ENCODE peak calls at places on chromosomes 2 and 18, in nine cellular contexts. Z is mammary epithelial cell; O is psoas muscle; U is CD4-positive, CD25-positive, alpha-beta regulatory T cell; C is H9; I is heart right ventricle; G is left ventricle myocardium inferior; R is breast epithelium; H is effector memory CD4-positive, alpha-beta T cell. A is an unnamed sample.
A peak's percentile ranks its signal among the peaks of the same experiment; 100 is the strongest.

GRCh38 chr2:75587954-75588587 is 27.3 kb upstream of the EVA1A start:
- DNase-seq in C (no peak), R (no peak), G (no peak), Z (peak; percentile 57), I (no peak), O (no peak), U (no peak), H (no peak), A (no peak)

GRCh38 chr2:28300489-28300888 is 92.2 kb upstream of the FOSL2 start:
- DNase-seq in O (no peak), G (no peak), H (no peak), Z (no peak), U (no peak), C (no peak), I (no peak), R (no peak), A (no peak)

GRCh38 chr2:180268006-180268405 is 260.9 kb upstream of the CWC22 start:
- DNase-seq in G (no peak), R (no peak), U (no peak), Z (no peak), O (no peak), C (no peak), I (no peak), H (no peak), A (no peak)

GRCh38 chr2:181784556-181784955 is 104.2 kb upstream of the NEUROD1 start:
- DNase-seq in C (no peak), Z (peak; percentile 77), U (no peak), R (no peak), O (no peak), H (no peak), G (no peak), I (no peak), A (no peak)

GRCh38 chr2:102514061-102514785 is 41.2 kb downstream of the SLC9A4 start:
- DNase-seq in H (no peak), R (no peak), U (no peak), I (no peak), C (no peak), Z (peak; percentile 87), O (no peak), G (no peak), A (no peak)

GRCh38 chr2:179486969-179487752 is 222.5 kb upstream of the SESTD1 start:
- DNase-seq in O (no peak), G (no peak), R (no peak), U (no peak), I (no peak), Z (no peak), C (no peak), H (no peak), A (no peak)

GRCh38 chr18:42287047-42287446 is 332.0 kb downstream of the PIK3C3 start:
- DNase-seq in R (no peak), O (no peak), C (no peak), Z (no peak), U (no peak), G (no peak), I (no peak), H (no peak), A (no peak)

GRCh38 chr2:237616373-237617304 is 10.7 kb upstream of the LRRFIP1 start:
- DNase-seq in Z (peak; percentile 12), H (no peak), I (no peak), C (peak; percentile 15), U (no peak), G (no peak), R (no peak), O (no peak), A (no peak)

GRCh38 chr2:10768063-10768507 is 44.5 kb downstream of the PDIA6 start:
- DNase-seq in R (no peak), U (no peak), Z (no peak), I (peak; percentile 60), C (no peak), G (peak; percentile 58), H (no peak), O (no peak), A (no peak)

GRCh38 chr2:74708883-74709282 is 54.8 kb downstream of the SEMA4F start:
- DNase-seq in Z (peak; percentile 80), I (no peak), G (no peak), R (no peak), U (no peak), H (no peak), O (no peak), C (no peak), A (no peak)

GRCh38 chr18:53817976-53818950 is 406.2 kb downstream of the MBD2 start:
- DNase-seq in O (no peak), I (no peak), G (no peak), H (no peak), R (no peak), Z (peak; percentile 2), C (no peak), U (no peak), A (no peak)

GRCh38 chr2:232444409-232445148 is 11.4 kb upstream of the ALPI start:
- DNase-seq in O (peak; percentile 50), I (no peak), R (no peak), Z (peak; percentile 54), G (peak; percentile 17), H (no peak), U (peak; percentile 74), C (peak; percentile 79), A (no peak)

GRCh38 chr2:156826342-156826933 is 390.3 kb downstream of the GPD2 start:
- DNase-seq in R (no peak), G (no peak), O (no peak), U (no peak), Z (peak; percentile 1), I (no peak), H (no peak), C (no peak), A (no peak)

GRCh38 chr18:48028716-48029115 is 98.3 kb upstream of the SMAD2 start:
- DNase-seq in R (peak; percentile 65), G (no peak), O (no peak), H (no peak), I (no peak), Z (peak; percentile 60), U (no peak), C (no peak), A (peak; percentile 49)

GRCh38 chr2:167492486-167492885 is 604.2 kb downstream of the XIRP2 start:
- DNase-seq in R (no peak), H (no peak), I (no peak), U (no peak), G (no peak), Z (no peak), C (no peak), O (no peak), A (no peak)

GRCh38 chr18:9404565-9405060 is 70.0 kb downstream of the TWSG1 start:
- DNase-seq in U (peak; percentile 63), G (no peak), I (no peak), C (no peak), H (no peak), O (no peak), R (no peak), Z (no peak), A (no peak)

GRCh38 chr18:76376668-76377358 is 118.2 kb downstream of the ZNF516 start:
- DNase-seq in O (no peak), Z (no peak), H (no peak), C (no peak), U (peak; percentile 79), G (no peak), R (peak; percentile 49), I (no peak), A (no peak)

GRCh38 chr2:54663424-54664030 is 59.9 kb upstream of the EML6 start:
- DNase-seq in Z (no peak), O (no peak), U (no peak), G (no peak), R (no peak), C (no peak), I (no peak), H (no peak), A (no peak)

GRCh38 chr2:225290723-225291400 is 108.6 kb upstream of the NYAP2 start:
- DNase-seq in C (no peak), R (no peak), H (no peak), O (no peak), G (no peak), U (no peak), Z (no peak), I (no peak), A (no peak)

GRCh38 chr2:203786912-203787311 is 80.5 kb downstream of the CD28 start:
- DNase-seq in G (peak; percentile 29), C (no peak), U (no peak), O (no peak), I (no peak), H (no peak), Z (no peak), R (no peak), A (peak; percentile 53)

GRCh38 chr18:10526211-10526949 is 553 bp downstream of the NAPG start:
- DNase-seq in H (peak; percentile 35), O (peak; percentile 77), I (peak; percentile 75), C (peak; percentile 61), U (peak; percentile 78), R (peak; percentile 61), G (peak; percentile 65), Z (peak; percentile 51), A (peak; percentile 87)

GRCh38 chr2:140085674-140086073 is 1305.5 kb upstream of the NXPH2 start:
- DNase-seq in G (no peak), H (no peak), I (no peak), C (no peak), Z (no peak), U (no peak), R (no peak), O (no peak), A (no peak)

GRCh38 chr2:218404351-218405145 is 4.9 kb downstream of the CTDSP1 start:
- DNase-seq in I (no peak), O (no peak), H (no peak), U (no peak), R (no peak), Z (no peak), C (no peak), G (no peak), A (peak; percentile 74)
- H3K4me1 ChIP-seq in I (peaks cover 56% of the 10 kb centered on the region), O (peaks cover 32% of the 10 kb centered on the region), H (peaks cover 45% of the 10 kb centered on the region), U (peaks cover 66% of the 10 kb centered on the region), R (peaks cover 17% of the 10 kb centered on the region), Z (peaks cover 33% of the 10 kb centered on the region), C (peaks cover 4% of the 10 kb centered on the region), G (peaks cover 78% of the 10 kb centered on the region), A (peaks cover 6% of the 10 kb centered on the region)

GRCh38 chr18:6096747-6097146 is 201.4 kb upstream of the TMEM200C start:
- DNase-seq in R (no peak), H (no peak), G (no peak), Z (no peak), C (no peak), O (no peak), I (no peak), U (no peak), A (no peak)
- H3K9me3 ChIP-seq in R (no peaks in the 10 kb centered on the region), H (no peaks in the 10 kb centered on the region), G (no peaks in the 10 kb centered on the region), Z (peaks cover 11% of the 10 kb centered on the region), C (no peaks in the 10 kb centered on the region), O (no peaks in the 10 kb centered on the region), I (no peaks in the 10 kb centered on the region), U (no peaks in the 10 kb centered on the region), A (no peaks in the 10 kb centered on the region)

GRCh38 chr18:13275075-13275474 is 56.5 kb downstream of the LDLRAD4 start:
- DNase-seq in C (no peak), O (no peak), U (no peak), I (no peak), G (no peak), R (no peak), H (no peak), Z (no peak), A (no peak)
- H3K4me1 ChIP-seq in C (no peaks in the 10 kb centered on the region), O (peaks cover 5% of the 10 kb centered on the region), U (peaks cover 76% of the 10 kb centered on the region), I (peaks cover 29% of the 10 kb centered on the region), G (peaks cover 76% of the 10 kb centered on the region), R (no peaks in the 10 kb centered on the region), H (peaks cover 45% of the 10 kb centered on the region), Z (no peaks in the 10 kb centered on the region), A (peaks cover 18% of the 10 kb centered on the region)

DNA sequence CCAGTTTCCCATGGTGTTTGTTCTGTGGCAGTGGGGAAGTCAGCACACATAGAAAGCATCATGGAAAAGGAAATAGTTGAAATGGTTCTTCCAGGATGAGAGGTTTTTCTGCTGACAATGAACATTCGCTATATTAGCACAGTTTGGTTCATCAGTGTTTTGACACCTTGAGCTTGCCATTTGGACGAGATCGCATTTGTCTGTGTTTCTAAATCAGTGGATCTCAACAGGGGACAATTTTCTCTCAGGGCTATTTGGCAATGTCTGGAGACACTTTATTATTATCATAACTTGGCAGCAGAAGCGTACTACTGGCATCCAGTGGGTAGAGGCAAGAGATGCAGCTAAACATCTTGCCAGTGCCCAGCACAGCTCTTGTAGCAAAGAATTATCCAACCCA is 74.6 kb downstream of the CD8B2 start:
- DNase-seq in O (no peak), Z (no peak), I (no peak), G (no peak), H (no peak), C (no peak), R (no peak), U (no peak), A (no peak)
- H3K9me3 ChIP-seq in O (no peaks in the 10 kb centered on the region), Z (peaks cover 2% of the 10 kb centered on the region), I (no peaks in the 10 kb centered on the region), G (no peaks in the 10 kb centered on the region), H (no peaks in the 10 kb centered on the region), C (peaks cover 6% of the 10 kb centered on the region), R (no peaks in the 10 kb centered on the region), U (no peaks in the 10 kb centered on the region), A (no peaks in the 10 kb centered on the region)